ENCODE peak calls at places on chromosomes 3 and 15, in five cellular contexts. One of them, this sample, is unnamed.

GRCh38 chr3:4582634-4583033 is 89.5 kb downstream of the ITPR1 start:
- DNase-seq in left ventricle myocardium inferior: no peak
- DNase-seq in adrenal gland: no peak
- DNase-seq in psoas muscle: no peak
- DNase-seq in suprapubic skin: no peak
- DNase-seq in this sample: no peak

GRCh38 chr3:42692667-42693529 is 7.6 kb downstream of the KLHL40 start:
- DNase-seq in psoas muscle: no peak
- DNase-seq in adrenal gland: no peak
- DNase-seq in left ventricle myocardium inferior: no peak
- DNase-seq in suprapubic skin: peak
- DNase-seq in this sample: no peak

GRCh38 chr3:171833775-171834460 is 9.2 kb upstream of the TMEM212 start:
- DNase-seq in left ventricle myocardium inferior: no peak
- DNase-seq in adrenal gland: no peak
- DNase-seq in suprapubic skin: no peak
- DNase-seq in psoas muscle: no peak
- DNase-seq in this sample: no peak

GRCh38 chr3:11565492-11565891 is 78.2 kb downstream of the VGLL4 start:
- DNase-seq in suprapubic skin: peak
- DNase-seq in adrenal gland: no peak
- DNase-seq in left ventricle myocardium inferior: no peak
- DNase-seq in psoas muscle: no peak
- DNase-seq in this sample: no peak

GRCh38 chr3:41581700-41582099 is 380.2 kb downstream of the ULK4 start:
- DNase-seq in psoas muscle: no peak
- DNase-seq in suprapubic skin: no peak
- DNase-seq in left ventricle myocardium inferior: no peak
- DNase-seq in adrenal gland: no peak
- DNase-seq in this sample: no peak

GRCh38 chr3:30858894-30859389 is 35.5 kb downstream of the GADL1 start:
- DNase-seq in adrenal gland: no peak
- DNase-seq in psoas muscle: no peak
- DNase-seq in left ventricle myocardium inferior: no peak
- DNase-seq in suprapubic skin: no peak
- DNase-seq in this sample: no peak

GRCh38 chr3:45042162-45042561 is 16.1 kb downstream of the CLEC3B start:
- DNase-seq in suprapubic skin: no peak
- DNase-seq in adrenal gland: no peak
- DNase-seq in left ventricle myocardium inferior: no peak
- DNase-seq in psoas muscle: no peak
- DNase-seq in this sample: no peak

GRCh38 chr15:29686445-29687203 is 135.6 kb downstream of the TJP1 start:
- DNase-seq in suprapubic skin: no peak
- DNase-seq in left ventricle myocardium inferior: no peak
- DNase-seq in adrenal gland: no peak
- DNase-seq in psoas muscle: no peak
- DNase-seq in this sample: no peak

GRCh38 chr3:25508901-25509300 is 80.8 kb downstream of the RARB start:
- DNase-seq in adrenal gland: no peak
- DNase-seq in suprapubic skin: no peak
- DNase-seq in psoas muscle: no peak
- DNase-seq in left ventricle myocardium inferior: no peak
- DNase-seq in this sample: no peak

GRCh38 chr15:57522148-57522547 is 69.6 kb upstream of the MYZAP start:
- DNase-seq in psoas muscle: no peak
- DNase-seq in adrenal gland: no peak
- DNase-seq in suprapubic skin: no peak
- DNase-seq in left ventricle myocardium inferior: no peak
- DNase-seq in this sample: peak

GRCh38 chr3:77500711-77501110 is 460.8 kb downstream of the ROBO2 start:
- DNase-seq in adrenal gland: no peak
- DNase-seq in psoas muscle: no peak
- DNase-seq in left ventricle myocardium inferior: no peak
- DNase-seq in suprapubic skin: no peak
- DNase-seq in this sample: no peak

GRCh38 chr3:177642482-177643163 is 445.3 kb upstream of the TBL1XR1 start:
- DNase-seq in suprapubic skin: no peak
- DNase-seq in adrenal gland: no peak
- DNase-seq in left ventricle myocardium inferior: no peak
- DNase-seq in psoas muscle: no peak
- DNase-seq in this sample: no peak

GRCh38 chr3:157354722-157355121 is 81.9 kb upstream of the PTX3 start:
- DNase-seq in psoas muscle: no peak
- DNase-seq in adrenal gland: no peak
- DNase-seq in left ventricle myocardium inferior: no peak
- DNase-seq in suprapubic skin: no peak
- DNase-seq in this sample: no peak

GRCh38 chr3:152835311-152836102 is 576 bp downstream of the P2RY1 start:
- DNase-seq in suprapubic skin: peak
- DNase-seq in adrenal gland: peak
- DNase-seq in psoas muscle: peak
- DNase-seq in left ventricle myocardium inferior: peak
- DNase-seq in this sample: peak

GRCh38 chr15:48733615-48734014 is 77.3 kb downstream of the CEP152 start:
- DNase-seq in left ventricle myocardium inferior: no peak
- DNase-seq in suprapubic skin: no peak
- DNase-seq in adrenal gland: no peak
- DNase-seq in psoas muscle: no peak
- DNase-seq in this sample: no peak

GRCh38 chr3:70431906-70432305 is 119.5 kb upstream of the MDFIC2 start:
- DNase-seq in left ventricle myocardium inferior: no peak
- DNase-seq in adrenal gland: no peak
- DNase-seq in suprapubic skin: no peak
- DNase-seq in psoas muscle: no peak
- DNase-seq in this sample: no peak

GRCh38 chr15:99359760-99360159 is 108.5 kb downstream of the LRRC28 start:
- DNase-seq in left ventricle myocardium inferior: no peak
- DNase-seq in suprapubic skin: no peak
- DNase-seq in psoas muscle: no peak
- DNase-seq in adrenal gland: no peak
- DNase-seq in this sample: no peak

GRCh38 chr15:38085104-38085503 is 150.7 kb downstream of the TMCO5A start:
- DNase-seq in adrenal gland: no peak
- DNase-seq in suprapubic skin: no peak
- DNase-seq in psoas muscle: no peak
- DNase-seq in left ventricle myocardium inferior: no peak
- DNase-seq in this sample: no peak

GRCh38 chr15:62125763-62126162 is 39.3 kb downstream of the C2CD4B start:
- DNase-seq in left ventricle myocardium inferior: no peak
- DNase-seq in suprapubic skin: no peak
- DNase-seq in adrenal gland: no peak
- DNase-seq in psoas muscle: no peak
- DNase-seq in this sample: peak

GRCh38 chr3:13419356-13420050 is 619 bp downstream of the NUP210 start:
- DNase-seq in psoas muscle: peak
- DNase-seq in left ventricle myocardium inferior: peak
- DNase-seq in adrenal gland: peak
- DNase-seq in suprapubic skin: no peak
- DNase-seq in this sample: peak

GRCh38 chr3:127182446-127182845 is 10.5 kb upstream of the PRR23E start:
- DNase-seq in psoas muscle: no peak
- DNase-seq in adrenal gland: no peak
- DNase-seq in suprapubic skin: no peak
- DNase-seq in left ventricle myocardium inferior: no peak
- DNase-seq in this sample: no peak

GRCh38 chr15:91954211-91954804 is 100.8 kb downstream of the SLCO3A1 start:
- DNase-seq in psoas muscle: no peak
- DNase-seq in left ventricle myocardium inferior: no peak
- DNase-seq in adrenal gland: no peak
- DNase-seq in suprapubic skin: no peak
- DNase-seq in this sample: no peak

GRCh38 chr15:90895571-90896117 is 7.5 kb upstream of the MAN2A2 start:
- DNase-seq in suprapubic skin: no peak
- DNase-seq in left ventricle myocardium inferior: no peak
- DNase-seq in psoas muscle: no peak
- DNase-seq in adrenal gland: peak
- DNase-seq in this sample: peak

GRCh38 chr15:72474912-72475601 is 927 bp downstream of the ARIH1 start:
- DNase-seq in left ventricle myocardium inferior: peak
- DNase-seq in suprapubic skin: peak
- DNase-seq in adrenal gland: peak
- DNase-seq in psoas muscle: peak
- DNase-seq in this sample: peak
- TF ChIP-seq CTCF in left ventricle myocardium inferior: no peak
- TF ChIP-seq CTCF in suprapubic skin: no peak
- TF ChIP-seq CTCF in adrenal gland: no peak
- TF ChIP-seq CTCF in psoas muscle: no peak
- TF ChIP-seq CTCF in this sample: no peak

GRCh38 chr3:58628823-58629562 is 37.6 kb downstream of the FAM3D start:
- DNase-seq in left ventricle myocardium inferior: no peak
- DNase-seq in adrenal gland: no peak
- DNase-seq in psoas muscle: no peak
- DNase-seq in suprapubic skin: no peak
- DNase-seq in this sample: no peak
- H3K27ac ChIP-seq in left ventricle myocardium inferior: peak
- H3K27ac ChIP-seq in adrenal gland: peak
- H3K27ac ChIP-seq in psoas muscle: peak
- H3K27ac ChIP-seq in suprapubic skin: peak
- H3K27ac ChIP-seq in this sample: peak

GRCh38 chr3:180267202-180267843 is 230.6 kb upstream of the PEX5L start:
- DNase-seq in suprapubic skin: no peak
- DNase-seq in adrenal gland: no peak
- DNase-seq in psoas muscle: no peak
- DNase-seq in left ventricle myocardium inferior: no peak
- DNase-seq in this sample: no peak
- TF ChIP-seq CTCF in suprapubic skin: no peak
- TF ChIP-seq CTCF in adrenal gland: no peak
- TF ChIP-seq CTCF in psoas muscle: no peak
- TF ChIP-seq CTCF in left ventricle myocardium inferior: no peak
- TF ChIP-seq CTCF in this sample: no peak

GRCh38 chr15:60005352-60006202 is 1.5 kb downstream of the FOXB1 start:
- DNase-seq in suprapubic skin: peak
- DNase-seq in psoas muscle: no peak
- DNase-seq in left ventricle myocardium inferior: no peak
- DNase-seq in adrenal gland: no peak
- DNase-seq in this sample: no peak

GRCh38 chr15:60006203-60006782 is 2.2 kb downstream of the FOXB1 start:
- DNase-seq in psoas muscle: no peak
- DNase-seq in suprapubic skin: no peak
- DNase-seq in left ventricle myocardium inferior: no peak
- DNase-seq in adrenal gland: no peak
- DNase-seq in this sample: no peak

GRCh38 chr15:60004846-60005351 is 788 bp downstream of the FOXB1 start:
- DNase-seq in adrenal gland: no peak
- DNase-seq in psoas muscle: no peak
- DNase-seq in suprapubic skin: no peak
- DNase-seq in left ventricle myocardium inferior: no peak
- DNase-seq in this sample: no peak

GRCh38 chr15:60009124-60009523 is 5.0 kb downstream of the FOXB1 start:
- DNase-seq in psoas muscle: no peak
- DNase-seq in suprapubic skin: no peak
- DNase-seq in left ventricle myocardium inferior: no peak
- DNase-seq in adrenal gland: no peak
- DNase-seq in this sample: no peak

DNA sequence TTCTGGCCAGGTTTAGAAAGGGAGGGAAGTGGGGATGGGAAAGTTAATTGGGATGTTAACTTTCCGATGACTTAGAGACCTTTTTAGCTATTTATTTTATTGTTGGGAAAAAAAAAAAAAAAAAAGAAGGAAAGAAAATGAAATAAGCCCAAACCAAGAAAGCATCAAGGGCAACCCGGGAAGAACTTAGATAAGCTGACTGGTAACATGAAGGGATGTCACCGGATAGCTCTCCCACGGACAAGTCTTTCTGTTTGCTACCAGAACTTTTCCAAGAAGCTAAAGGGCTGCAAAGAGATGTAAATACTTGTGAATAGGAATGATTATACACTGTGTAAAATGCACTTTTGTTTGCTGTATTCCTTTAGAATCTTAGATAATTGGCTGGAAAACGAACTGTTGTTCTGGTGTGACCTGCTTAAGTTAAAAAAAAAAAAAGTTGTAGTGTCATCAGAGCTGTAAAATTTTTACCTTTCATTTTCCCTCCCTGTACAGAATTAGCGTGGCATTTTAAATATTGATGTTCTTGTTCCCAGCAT is 2.8 kb downstream of the FOXB1 start:
- DNase-seq in psoas muscle: no peak
- DNase-seq in suprapubic skin: no peak
- DNase-seq in adrenal gland: no peak
- DNase-seq in left ventricle myocardium inferior: no peak
- DNase-seq in this sample: no peak
- H3K27ac ChIP-seq in psoas muscle: no peak
- H3K27ac ChIP-seq in suprapubic skin: no peak
- H3K27ac ChIP-seq in adrenal gland: no peak
- H3K27ac ChIP-seq in left ventricle myocardium inferior: no peak
- H3K27ac ChIP-seq in this sample: no peak